ENCODE peak calls at places on chromosome 20, in six cellular contexts. K is heart left ventricle; D is ovary; H is adrenal gland; S is pancreas; U is CD4-positive, alpha-beta memory T cell. J is an unnamed sample.

GRCh38 chr20:53510266-53510665 is 83.4 kb downstream of the ZNF217 start:
- DNase-seq in K (no peak), D (no peak), H (peak; percentile 22), S (no peak), U (no peak), J (no peak)

GRCh38 chr20:46566125-46566524 is 15.7 kb upstream of the OCSTAMP start:
- DNase-seq in K (no peak), D (no peak), H (no peak), S (no peak), U (no peak), J (no peak)

GRCh38 chr20:50189681-50190250 is 864 bp upstream of the CEBPB start:
- DNase-seq in K (no peak), D (peak; percentile 81), H (peak; percentile 84), S (peak; percentile 84), U (peak; percentile 9), J (no peak)

GRCh38 chr20:20820104-20820503 is 107.7 kb upstream of the RALGAPA2 start:
- DNase-seq in K (no peak), D (no peak), H (peak; percentile 23), S (no peak), U (no peak), J (peak; percentile 15)

GRCh38 chr20:8118735-8119134 is 13.3 kb upstream of the PLCB1 start:
- DNase-seq in K (no peak), D (no peak), H (no peak), S (no peak), U (no peak), J (no peak)

GRCh38 chr20:21398109-21398480 is 769 bp upstream of the NKX2-4 start:
- DNase-seq in K (no peak), D (no peak), H (no peak), S (no peak), U (no peak), J (no peak)

GRCh38 chr20:47165376-47165865 is 191.1 kb downstream of the ZMYND8 start:
- DNase-seq in K (no peak), D (no peak), H (no peak), S (no peak), U (no peak), J (no peak)

GRCh38 chr20:50345712-50346371 is 155.2 kb downstream of the CEBPB start:
- DNase-seq in K (no peak), D (no peak), H (no peak), S (no peak), U (no peak), J (no peak)

GRCh38 chr20:25865715-25866656 is 169.3 kb upstream of the ZNF337 start:
- DNase-seq in K (peak; percentile 76), D (peak; percentile 74), H (peak; percentile 82), S (peak; percentile 90), U (peak; percentile 69), J (peak; percentile 80)

GRCh38 chr20:43755390-43755789 is 28.6 kb upstream of the GTSF1L start:
- DNase-seq in K (no peak), D (no peak), H (no peak), S (no peak), U (no peak), J (no peak)

GRCh38 chr20:33276303-33277113 is 6.5 kb upstream of the BPIFB1 start:
- DNase-seq in K (no peak), D (no peak), H (peak; percentile 68), S (no peak), U (no peak), J (no peak)

GRCh38 chr20:13008761-13009681 is at the start of gene SPTLC3:
- DNase-seq in K (peak; percentile 26), D (peak; percentile 37), H (peak; percentile 69), S (peak; percentile 60), U (no peak), J (no peak)

GRCh38 chr20:7437311-7437710 is 502.9 kb downstream of the HAO1 start:
- DNase-seq in K (no peak), D (no peak), H (no peak), S (no peak), U (no peak), J (no peak)

GRCh38 chr20:40591104-40591503 is 97.9 kb downstream of the MAFB start:
- DNase-seq in K (no peak), D (no peak), H (no peak), S (no peak), U (no peak), J (no peak)

GRCh38 chr20:62186887-62187866 is 4.3 kb downstream of the MTG2 start:
- DNase-seq in K (no peak), D (no peak), H (no peak), S (no peak), U (no peak), J (no peak)

GRCh38 chr20:33262658-33263065 is 20.4 kb upstream of the BPIFB1 start:
- DNase-seq in K (no peak), D (no peak), H (peak; percentile 58), S (no peak), U (no peak), J (peak; percentile 52)

GRCh38 chr20:57087102-57087501 is 179.3 kb downstream of the BMP7 start:
- DNase-seq in K (no peak), D (no peak), H (no peak), S (no peak), U (no peak), J (no peak)

GRCh38 chr20:41717464-41717863 is 99.3 kb upstream of the CHD6 start:
- DNase-seq in K (no peak), D (no peak), H (peak; percentile 64), S (no peak), U (no peak), J (no peak)

GRCh38 chr20:52193886-52194545 is 2.4 kb upstream of the ZFP64 start:
- DNase-seq in K (no peak), D (no peak), H (no peak), S (no peak), U (no peak), J (no peak)

GRCh38 chr20:10802201-10802600 is 128.4 kb upstream of the JAG1 start:
- DNase-seq in K (no peak), D (no peak), H (no peak), S (no peak), U (no peak), J (no peak)

GRCh38 chr20:64261138-64261537 is 5.6 kb downstream of the PCMTD2 start:
- DNase-seq in K (peak; percentile 63), D (peak; percentile 75), H (peak; percentile 47), S (no peak), U (no peak), J (no peak)

GRCh38 chr20:51221791-51222408 is 199.0 kb upstream of the KCNG1 start:
- DNase-seq in K (no peak), D (no peak), H (no peak), S (no peak), U (no peak), J (no peak)

GRCh38 chr20:49297605-49298530 is 20.0 kb upstream of the ZNFX1 start:
- DNase-seq in K (no peak), D (no peak), H (no peak), S (no peak), U (no peak), J (no peak)

GRCh38 chr20:25237610-25238318 is 10.1 kb upstream of the PYGB start:
- DNase-seq in K (peak; percentile 44), D (no peak), H (peak; percentile 73), S (no peak), U (no peak), J (no peak)

GRCh38 chr20:19249515-19249914 is 37.1 kb downstream of the SLC24A3 start:
- DNase-seq in K (no peak), D (no peak), H (no peak), S (no peak), U (no peak), J (no peak)

GRCh38 chr20:3068075-3068474 is 3.3 kb upstream of the OXT start:
- DNase-seq in K (no peak), D (no peak), H (peak; percentile 16), S (no peak), U (no peak), J (no peak)

GRCh38 chr20:41510224-41510623 is 108.0 kb downstream of the CHD6 start:
- DNase-seq in K (no peak), D (no peak), H (peak; percentile 47), S (no peak), U (no peak), J (no peak)

GRCh38 chr20:17934141-17934862 is 34.3 kb downstream of the SNX5 start:
- DNase-seq in K (no peak), D (no peak), H (no peak), S (no peak), U (no peak), J (no peak)

DNA sequence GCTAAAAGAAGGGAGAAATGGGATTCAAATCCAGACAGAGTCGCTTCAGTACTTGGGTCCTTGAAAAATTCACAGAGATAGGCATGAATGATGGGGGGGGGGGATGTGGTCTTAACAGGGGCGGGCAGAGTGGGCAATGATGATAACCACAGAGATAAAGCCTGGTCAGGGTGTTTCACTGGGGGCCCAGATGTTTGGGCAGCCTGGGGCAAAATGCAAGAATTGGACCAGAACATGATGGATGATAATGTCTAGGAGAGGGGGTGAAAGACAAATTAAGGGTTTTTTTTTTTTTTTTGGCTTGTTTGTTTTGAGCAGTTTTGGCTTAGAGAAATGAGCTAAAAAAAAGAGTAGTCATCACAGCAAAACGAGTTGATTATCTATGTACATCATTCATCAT is 57.4 kb downstream of the LAMP5 start:
- DNase-seq in K (no peak), D (no peak), H (no peak), S (no peak), U (no peak), J (no peak)
- H3K27ac ChIP-seq in K (no peak overlapping the region), D (no peak overlapping the region), H (no peak overlapping the region), S (no peak overlapping the region), U (no peak overlapping the region), J (no peak overlapping the region)

GRCh38 chr20:1122388-1123315 is 4.2 kb downstream of the PSMF1 start:
- DNase-seq in K (peak; percentile 46), D (no peak), H (peak; percentile 56), S (no peak), U (no peak), J (peak; percentile 13)
- H3K27ac ChIP-seq in K (peak overlapping the region; percentile 34), D (no peak overlapping the region), H (peak overlapping the region; percentile 74), S (no peak overlapping the region), U (no peak overlapping the region), J (peak overlapping the region; percentile 31)

DNA sequence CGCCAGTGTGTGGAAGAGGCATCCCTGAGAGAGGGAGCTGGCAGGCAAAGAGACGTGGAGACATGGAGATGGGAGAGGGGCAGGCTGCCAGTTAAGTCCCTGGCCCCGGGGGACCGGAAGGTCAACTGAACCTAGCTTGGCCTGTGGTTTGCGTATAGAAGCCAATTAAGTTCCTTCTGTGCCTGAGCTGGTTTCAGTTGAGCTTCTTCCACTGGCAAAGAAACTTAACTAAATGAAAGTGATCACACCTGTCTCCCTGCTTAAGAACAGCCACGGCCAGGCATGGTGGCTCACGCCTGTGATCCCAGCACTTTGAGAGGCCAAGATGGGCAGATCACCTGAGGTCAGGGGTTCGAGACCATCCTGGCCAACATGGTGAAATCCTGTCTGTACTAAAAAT is 26.7 kb upstream of the NNAT start:
- DNase-seq in K (no peak), D (no peak), H (no peak), S (no peak), U (no peak), J (no peak)
- H3K27ac ChIP-seq in K (no peak overlapping the region), D (no peak overlapping the region), H (no peak overlapping the region), S (no peak overlapping the region), U (no peak overlapping the region), J (no peak overlapping the region)

DNA sequence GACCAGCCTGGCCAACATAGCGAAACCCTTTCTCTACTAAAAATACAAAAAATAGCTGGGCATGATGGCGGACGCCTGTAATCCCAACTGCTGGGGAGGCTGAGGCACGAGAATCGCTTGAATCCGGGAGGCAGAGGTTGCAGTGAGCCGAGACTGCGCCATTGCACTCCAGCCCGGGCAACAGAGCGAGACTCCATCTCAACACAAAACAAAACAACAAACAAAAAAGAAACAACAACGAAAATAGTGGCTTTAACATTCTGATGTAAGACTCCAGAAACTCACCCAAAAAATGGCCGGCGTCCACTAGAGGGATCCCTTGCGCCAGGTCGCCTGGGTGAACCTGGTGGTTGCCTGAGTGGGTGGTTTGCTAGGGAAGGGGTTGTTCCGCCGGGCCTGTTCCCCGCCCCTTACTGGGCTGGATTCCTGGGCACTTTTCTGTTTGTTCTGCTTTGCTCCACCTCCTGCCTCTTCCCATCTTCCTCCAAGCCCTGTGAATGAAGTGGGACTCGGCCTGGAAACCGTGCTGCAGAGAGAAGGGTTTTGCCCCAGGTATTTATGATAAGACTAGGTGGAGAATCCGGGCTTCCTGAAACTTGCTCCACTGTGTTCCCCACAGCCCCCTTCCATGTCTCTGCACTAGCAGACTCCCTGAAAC is 1.5 kb downstream of the PABPC1L start:
- DNase-seq in K (no peak), D (no peak), H (peak; percentile 65), S (peak; percentile 77), U (no peak), J (no peak)
- H3K27ac ChIP-seq in K (no peak overlapping the region), D (no peak overlapping the region), H (no peak overlapping the region), S (no peak overlapping the region), U (no peak overlapping the region), J (no peak overlapping the region)

J was measured in substantia nigra.